ENCODE peak calls at places on chromosomes 1 and 21, in nine cellular contexts. H, U, C, B, Q, O, Z, M and S are unnamed samples.

GRCh38 chr1:51664412-51665240 is 47.7 kb downstream of the OSBPL9 start:
- DNase-seq in Z (no peak), O (no peak), M (peak), U (no peak), Q (peak), C (no peak), H (no peak), B (no peak), S (no peak)

GRCh38 chr1:234920136-234920842 is 208.3 kb downstream of the TOMM20 start:
- DNase-seq in H (peak), O (no peak), Z (peak), M (no peak), B (no peak), Q (no peak), C (no peak), U (no peak), S (no peak)

GRCh38 chr1:73813726-73814125 is 384.2 kb downstream of the LRRIQ3 start:
- DNase-seq in U (peak), Q (no peak), H (no peak), O (no peak), Z (no peak), C (no peak), M (peak), B (no peak), S (peak)

GRCh38 chr1:61403863-61404615 is 320.9 kb downstream of the TM2D1 start:
- DNase-seq in H (no peak), B (no peak), O (no peak), Q (no peak), Z (no peak), C (no peak), U (no peak), M (no peak), S (no peak)

GRCh38 chr1:247387500-247387899 is 28.5 kb upstream of the NLRP3 start:
- DNase-seq in H (no peak), Z (no peak), B (peak), C (no peak), O (no peak), Q (no peak), M (no peak), U (no peak), S (no peak)

GRCh38 chr21:28971171-28971570 is 21.5 kb downstream of the LTN1 start:
- DNase-seq in C (no peak), Z (no peak), M (no peak), Q (peak), U (no peak), O (no peak), B (no peak), H (no peak), S (no peak)

GRCh38 chr1:207069858-207070506 is 16.9 kb downstream of the PFKFB2 start:
- DNase-seq in C (no peak), U (no peak), M (no peak), Q (no peak), Z (no peak), O (no peak), B (no peak), H (no peak), S (peak)

GRCh38 chr1:161502181-161502580 is 3.1 kb upstream of the FCGR2A start:
- DNase-seq in U (no peak), C (no peak), M (no peak), H (no peak), Q (no peak), O (no peak), B (no peak), Z (no peak), S (no peak)

GRCh38 chr1:170114916-170115315 is 30.8 kb upstream of the NTMT2 start:
- DNase-seq in C (no peak), B (peak), U (no peak), M (no peak), O (no peak), Q (peak), Z (no peak), H (no peak), S (no peak)

GRCh38 chr1:33713058-33713877 is 150.6 kb upstream of the HMGB4 start:
- DNase-seq in M (no peak), C (no peak), H (no peak), U (no peak), Z (no peak), B (no peak), Q (no peak), O (no peak), S (no peak)

GRCh38 chr1:156486421-156487344 is 13.9 kb downstream of the MEF2D start:
- DNase-seq in U (no peak), Z (no peak), C (no peak), B (no peak), H (no peak), M (no peak), Q (no peak), O (no peak), S (no peak)

GRCh38 chr1:4395158-4395557 is 259.3 kb upstream of the AJAP1 start:
- DNase-seq in B (no peak), C (no peak), H (no peak), Q (no peak), M (no peak), U (peak), O (no peak), Z (no peak), S (no peak)

GRCh38 chr1:110328274-110328673 is 10.9 kb upstream of the RBM15 start:
- DNase-seq in Q (peak), O (no peak), C (no peak), Z (no peak), B (no peak), U (no peak), M (no peak), H (no peak), S (no peak)

GRCh38 chr1:197526736-197527371 is 248.4 kb downstream of the DENND1B start:
- DNase-seq in B (peak), M (no peak), U (peak), Q (peak), O (peak), H (no peak), Z (no peak), C (no peak), S (no peak)

GRCh38 chr1:47424336-47424982 is 8.4 kb downstream of the FOXE3 start:
- DNase-seq in U (peak), H (no peak), C (no peak), M (no peak), Q (peak), O (peak), B (peak), Z (no peak), S (peak)

GRCh38 chr1:85884372-85885035 is 176.3 kb upstream of the ZNHIT6 start:
- DNase-seq in M (no peak), H (no peak), B (no peak), U (no peak), O (no peak), C (no peak), Z (no peak), Q (peak), S (no peak)

GRCh38 chr1:165539306-165539705 is 4.5 kb upstream of the LRRC52 start:
- DNase-seq in Q (no peak), C (no peak), B (peak), H (no peak), M (no peak), O (peak), Z (no peak), U (peak), S (no peak)

GRCh38 chr1:52189898-52190480 is 48.1 kb downstream of the ZFYVE9 start:
- DNase-seq in O (no peak), B (no peak), Z (no peak), Q (no peak), C (no peak), H (no peak), M (no peak), U (no peak), S (no peak)

GRCh38 chr1:209207126-209207700 is 376.3 kb upstream of the CAMK1G start:
- DNase-seq in Q (no peak), U (no peak), B (no peak), O (no peak), Z (no peak), M (no peak), H (no peak), C (no peak), S (no peak)

GRCh38 chr1:59156526-59157196 is 140.2 kb upstream of the FGGY start:
- DNase-seq in C (peak), M (no peak), U (peak), Q (no peak), O (peak), H (no peak), Z (no peak), B (no peak), S (peak)

GRCh38 chr1:145846191-145846590 is 761 bp downstream of the NUDT17 start:
- DNase-seq in H (no peak), O (no peak), U (peak), Q (peak), Z (no peak), C (no peak), M (no peak), B (peak), S (no peak)

GRCh38 chr1:9892563-9893528 is 17.2 kb downstream of the CTNNBIP1 start:
- DNase-seq in U (no peak), Z (peak), O (peak), M (peak), C (no peak), H (peak), Q (peak), B (peak), S (peak)
- TF ChIP-seq POLR2A in U (no peak), Z (no peak), O (no peak), M (no peak), C (no peak), H (no peak), Q (no peak), B (no peak), S (no peak)

DNA sequence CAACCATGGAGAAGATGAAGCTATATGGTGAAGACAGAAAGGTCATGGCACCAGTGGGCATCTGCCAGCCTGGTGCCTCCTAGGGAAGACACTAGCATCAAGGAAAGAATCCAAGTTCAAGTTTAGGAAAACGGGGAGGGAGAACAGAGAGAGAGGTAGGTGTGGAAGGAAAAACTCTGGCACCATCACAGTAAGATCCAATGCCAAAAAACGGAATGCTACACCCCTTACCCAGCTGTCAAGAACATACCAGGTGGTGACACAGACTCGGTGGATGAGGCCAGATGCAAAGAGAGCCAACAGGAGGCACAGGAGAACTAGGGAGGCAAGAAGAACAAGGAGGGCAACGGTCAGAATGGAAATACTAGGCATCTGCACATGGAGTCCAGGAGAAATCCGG is 3.6 kb downstream of the KRTCAP2 start:
- DNase-seq in H (no peak), Q (no peak), B (no peak), O (no peak), C (no peak), Z (no peak), U (no peak), M (no peak), S (no peak)
- TF ChIP-seq CTCF in H (no peak), Q (no peak), B (no peak), O (no peak), C (no peak), Z (no peak), U (no peak), M (no peak), S (no peak)

GRCh38 chr1:117621316-117621715 is 15.5 kb downstream of the TENT5C start:
- DNase-seq in Q (no peak), Z (no peak), O (no peak), C (no peak), M (no peak), B (no peak), U (no peak), H (no peak), S (no peak)

GRCh38 chr1:117618450-117619122 is 12.7 kb downstream of the TENT5C start:
- DNase-seq in O (no peak), H (no peak), Q (no peak), M (no peak), B (no peak), C (no peak), U (no peak), Z (no peak), S (no peak)

GRCh38 chr1:117623141-117623540 is 17.3 kb downstream of the TENT5C start:
- DNase-seq in O (no peak), C (no peak), Q (no peak), U (no peak), M (no peak), B (no peak), Z (no peak), H (no peak), S (no peak)

GRCh38 chr1:117622726-117623125 is 16.9 kb downstream of the TENT5C start:
- DNase-seq in Z (no peak), C (no peak), B (no peak), M (no peak), U (no peak), Q (no peak), H (no peak), O (no peak), S (no peak)

DNA sequence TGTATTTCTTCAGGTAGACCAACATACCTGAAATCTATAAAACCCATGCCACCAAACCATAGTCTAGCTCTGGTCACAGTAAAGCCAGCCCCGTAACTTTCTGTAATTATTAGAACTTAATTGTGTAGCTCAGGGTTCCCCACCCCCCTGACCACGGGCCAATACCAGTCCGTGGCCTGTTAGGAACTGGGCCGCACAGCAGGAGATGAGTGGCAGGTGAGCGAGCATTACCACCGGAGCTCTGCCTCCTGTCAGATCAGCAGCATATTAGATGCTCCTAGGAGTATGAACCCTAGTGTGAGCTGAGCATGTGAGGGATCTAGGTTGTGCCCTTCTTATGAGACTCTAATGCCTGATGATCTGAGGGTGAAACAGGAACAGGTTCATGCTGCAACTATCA is 14.6 kb downstream of the TENT5C start:
- DNase-seq in H (no peak), Q (no peak), C (no peak), U (no peak), Z (no peak), M (no peak), O (no peak), B (no peak), S (no peak)
- TF ChIP-seq POLR2A in H (no peak), Q (no peak), C (no peak), U (no peak), Z (no peak), M (no peak), O (no peak), B (no peak), S (no peak)

GRCh38 chr21:31136891-31137290 is 98.6 kb upstream of the KRTAP19-8 start:
- DNase-seq in M (no peak), B (peak), Q (peak), U (no peak), C (no peak), O (no peak), H (no peak), Z (no peak), S (no peak)
- TF ChIP-seq CTCF in M (no peak), B (peak), Q (no peak), U (no peak), C (no peak), O (no peak), H (no peak), Z (no peak), S (no peak)

DNA sequence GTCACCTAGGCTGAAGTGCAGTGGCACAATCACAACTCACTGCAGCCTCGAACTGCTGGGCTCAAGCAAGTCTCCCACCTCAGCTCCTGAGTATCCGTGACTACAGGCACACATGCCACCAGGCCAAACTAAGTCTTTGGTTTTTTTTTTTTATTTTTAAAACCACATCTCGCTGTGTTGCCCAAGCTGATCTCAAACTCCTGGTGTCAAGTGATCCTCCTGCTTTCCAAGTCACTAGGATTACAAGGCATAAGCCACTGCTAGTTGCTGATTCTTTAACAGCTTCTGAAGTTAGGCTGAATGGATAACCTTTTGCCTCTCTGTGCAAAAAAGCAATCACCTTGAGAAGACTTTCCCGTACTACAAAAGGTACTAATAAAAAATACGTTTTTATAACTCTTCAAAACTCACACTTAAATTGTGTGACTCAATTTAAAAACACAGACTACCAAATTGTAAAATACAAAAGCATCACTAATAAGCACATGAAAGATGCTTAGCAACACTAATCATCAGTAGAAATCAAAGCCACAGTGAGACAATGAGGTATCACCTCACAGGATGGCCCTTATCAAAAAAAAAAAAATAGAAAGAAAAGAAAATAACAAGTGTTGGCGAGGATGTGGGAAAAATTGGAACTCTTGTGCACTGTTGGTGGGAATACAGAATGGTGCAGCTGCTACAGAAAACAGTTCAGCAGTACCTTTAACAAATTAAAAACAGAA is 40.3 kb downstream of the PTPN14 start:
- DNase-seq in M (no peak), H (no peak), U (no peak), O (no peak), C (no peak), B (no peak), Z (no peak), Q (no peak), S (no peak)
- TF ChIP-seq POLR2A in M (no peak), H (no peak), U (no peak), O (no peak), C (no peak), B (no peak), Z (no peak), Q (no peak), S (no peak)

DNA sequence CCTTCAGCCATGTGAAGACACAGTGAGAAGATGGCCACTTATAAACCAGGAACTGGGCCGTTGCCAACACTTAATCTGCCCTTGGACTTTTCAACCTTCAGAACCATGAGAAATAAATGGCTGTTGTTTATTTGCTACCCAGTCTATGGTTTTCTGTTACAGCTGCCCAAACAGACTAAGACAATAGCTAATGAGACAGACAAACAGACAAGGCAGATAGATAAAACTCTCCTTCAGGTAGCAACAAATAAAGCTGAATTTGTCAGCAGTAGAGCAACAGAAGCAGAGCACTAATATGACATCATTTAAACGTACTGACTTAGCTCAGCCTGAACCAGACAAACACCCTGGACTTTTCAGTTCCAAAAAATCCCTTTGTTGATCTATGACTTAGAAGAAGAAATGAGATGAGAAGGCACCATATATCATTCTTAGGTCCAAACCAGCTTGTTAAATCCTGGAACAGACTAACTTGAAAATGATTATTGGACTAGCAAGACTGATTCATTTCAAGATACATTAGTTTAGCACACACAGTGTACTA is 27.0 kb downstream of the ZZZ3 start:
- DNase-seq in C (peak), H (no peak), O (no peak), B (no peak), Z (no peak), U (peak), Q (peak), M (no peak), S (peak)
- TF ChIP-seq CTCF in C (no peak), H (no peak), O (no peak), B (no peak), Z (no peak), U (no peak), Q (no peak), M (no peak), S (no peak)